ENCODE peak calls at places on chromosomes 1 and 21, in eight cellular contexts. H is HFFc6, K is kidney tubule cell, A is Right ventricle myocardium superior, V is NCI-H2029 treated with DMSO at 0.1 percent for 48 hours, M is ELR, Q is ecto neural progenitor cell, G is T-helper 17 cell. W is an unnamed sample.

GRCh38 chr1:197683895-197684553 is 91.3 kb downstream of the DENND1B start:
- DNase-seq in A (no peak), G (no peak), Q (no peak), V (no peak), H (no peak), M (peak; percentile 37), K (peak; percentile 18), W (no peak)

GRCh38 chr1:8905582-8906191 is 27.2 kb upstream of the ENO1 start:
- DNase-seq in K (no peak), H (no peak), Q (no peak), V (no peak), G (no peak), A (no peak), M (no peak), W (no peak)

GRCh38 chr21:41482980-41483379 is 25.0 kb downstream of the TMPRSS2 start:
- DNase-seq in K (no peak), V (no peak), A (no peak), M (no peak), G (no peak), Q (no peak), H (no peak), W (no peak)

GRCh38 chr1:117067528-117068370 is 7.6 kb downstream of the TTF2 start:
- DNase-seq in Q (peak; percentile 62), A (peak; percentile 53), V (no peak), G (no peak), K (peak; percentile 67), H (peak; percentile 57), M (peak; percentile 70), W (no peak)

GRCh38 chr1:84946631-84947030 is 50.3 kb downstream of the MCOLN2 start:
- DNase-seq in A (no peak), M (peak; percentile 37), Q (no peak), H (peak; percentile 9), K (no peak), V (no peak), G (no peak), W (no peak)

GRCh38 chr1:162361349-162361748 is 15.3 kb downstream of the SPATA46 start:
- DNase-seq in Q (no peak), K (no peak), H (no peak), M (no peak), G (no peak), A (no peak), V (no peak), W (no peak)

GRCh38 chr1:221675880-221676800 is 65.7 kb downstream of the DUSP10 start:
- DNase-seq in G (no peak), Q (no peak), H (no peak), V (no peak), A (no peak), K (no peak), M (no peak), W (no peak)

GRCh38 chr1:98965394-98965793 is 39.3 kb downstream of the PLPPR5 start:
- DNase-seq in Q (no peak), V (no peak), G (no peak), K (peak; percentile 25), A (no peak), M (no peak), H (no peak), W (no peak)

GRCh38 chr1:64124751-64125445 is 78.5 kb upstream of the UBE2U start:
- DNase-seq in H (no peak), Q (no peak), G (no peak), M (no peak), A (no peak), K (no peak), V (no peak), W (no peak)

GRCh38 chr1:94309829-94310569 is 72.6 kb upstream of the ARHGAP29 start:
- DNase-seq in A (no peak), V (no peak), K (no peak), G (no peak), H (no peak), Q (no peak), M (no peak), W (no peak)

GRCh38 chr1:36320767-36321118 is 2.7 kb downstream of the EVA1B start:
- DNase-seq in A (no peak), K (no peak), V (no peak), H (no peak), M (no peak), G (no peak), Q (no peak), W (no peak)

GRCh38 chr1:216184281-216184680 is 239.0 kb downstream of the USH2A start:
- DNase-seq in M (no peak), G (no peak), H (no peak), K (no peak), A (no peak), V (no peak), Q (no peak), W (no peak)